ENCODE peak calls at places on chromosomes 4 and X, in nine cellular contexts. One of them, this sample, is unnamed.

GRCh38 chr4:52619591-52619931 is 39.5 kb downstream of the USP46 start:
- DNase-seq in transverse colon: no peak
- DNase-seq in esophagus muscularis mucosa: no peak
- DNase-seq in GM23338: no peak
- DNase-seq in stomach: no peak
- DNase-seq in suprapubic skin: no peak
- DNase-seq in H1: no peak
- DNase-seq in upper lobe of left lung: no peak
- DNase-seq in HCT116: no peak
- DNase-seq in this sample: no peak

GRCh38 chr4:15234101-15234500 is 193.7 kb upstream of the C1QTNF7 start:
- DNase-seq in esophagus muscularis mucosa: no peak
- DNase-seq in suprapubic skin: no peak
- DNase-seq in stomach: no peak
- DNase-seq in HCT116: no peak
- DNase-seq in GM23338: no peak
- DNase-seq in H1: no peak
- DNase-seq in upper lobe of left lung: no peak
- DNase-seq in transverse colon: no peak
- DNase-seq in this sample: no peak

GRCh38 chr4:15238720-15239119 is 189.1 kb upstream of the C1QTNF7 start:
- DNase-seq in upper lobe of left lung: peak; percentile 37
- DNase-seq in suprapubic skin: no peak
- DNase-seq in GM23338: peak; percentile 74
- DNase-seq in transverse colon: no peak
- DNase-seq in esophagus muscularis mucosa: no peak
- DNase-seq in stomach: no peak
- DNase-seq in HCT116: no peak
- DNase-seq in H1: peak; percentile 65
- DNase-seq in this sample: no peak

GRCh38 chrX:111955916-111956315 is 79.9 kb downstream of the TRPC5OS start:
- DNase-seq in suprapubic skin: no peak
- DNase-seq in HCT116: no peak
- DNase-seq in H1: no peak
- DNase-seq in stomach: no peak
- DNase-seq in transverse colon: no peak
- DNase-seq in esophagus muscularis mucosa: no peak
- DNase-seq in GM23338: no peak
- DNase-seq in upper lobe of left lung: no peak
- DNase-seq in this sample: no peak

GRCh38 chr4:55214172-55214571 is 88.8 kb upstream of the KDR start:
- DNase-seq in stomach: no peak
- DNase-seq in suprapubic skin: no peak
- DNase-seq in GM23338: no peak
- DNase-seq in transverse colon: no peak
- DNase-seq in upper lobe of left lung: no peak
- DNase-seq in esophagus muscularis mucosa: no peak
- DNase-seq in H1: no peak
- DNase-seq in HCT116: no peak
- DNase-seq in this sample: no peak

GRCh38 chrX:3393168-3393567 is 46.7 kb upstream of the MXRA5 start:
- DNase-seq in HCT116: no peak
- DNase-seq in GM23338: no peak
- DNase-seq in suprapubic skin: no peak
- DNase-seq in transverse colon: no peak
- DNase-seq in stomach: no peak
- DNase-seq in H1: no peak
- DNase-seq in upper lobe of left lung: no peak
- DNase-seq in esophagus muscularis mucosa: no peak
- DNase-seq in this sample: no peak

GRCh38 chr4:159481936-159482335 is 379.1 kb downstream of the RAPGEF2 start:
- DNase-seq in GM23338: no peak
- DNase-seq in esophagus muscularis mucosa: no peak
- DNase-seq in HCT116: no peak
- DNase-seq in H1: no peak
- DNase-seq in suprapubic skin: no peak
- DNase-seq in stomach: no peak
- DNase-seq in transverse colon: no peak
- DNase-seq in upper lobe of left lung: no peak
- DNase-seq in this sample: no peak

GRCh38 chr4:72970756-72971155 is 98.8 kb downstream of the COX18 start:
- DNase-seq in HCT116: no peak
- DNase-seq in H1: no peak
- DNase-seq in GM23338: no peak
- DNase-seq in suprapubic skin: no peak
- DNase-seq in esophagus muscularis mucosa: no peak
- DNase-seq in stomach: no peak
- DNase-seq in upper lobe of left lung: no peak
- DNase-seq in transverse colon: no peak
- DNase-seq in this sample: no peak

GRCh38 chrX:41981481-41982013 is 58.2 kb upstream of the CASK start:
- DNase-seq in stomach: no peak
- DNase-seq in upper lobe of left lung: no peak
- DNase-seq in esophagus muscularis mucosa: no peak
- DNase-seq in H1: no peak
- DNase-seq in HCT116: no peak
- DNase-seq in transverse colon: no peak
- DNase-seq in suprapubic skin: no peak
- DNase-seq in GM23338: no peak
- DNase-seq in this sample: no peak

GRCh38 chrX:38882894-38883620 is 81.8 kb downstream of the MID1IP1 start:
- DNase-seq in suprapubic skin: no peak
- DNase-seq in stomach: peak; percentile 36
- DNase-seq in H1: no peak
- DNase-seq in transverse colon: no peak
- DNase-seq in HCT116: peak; percentile 48
- DNase-seq in GM23338: no peak
- DNase-seq in upper lobe of left lung: no peak
- DNase-seq in esophagus muscularis mucosa: no peak
- DNase-seq in this sample: no peak

GRCh38 chrX:124028177-124028576 is 66.7 kb downstream of the STAG2 start:
- DNase-seq in suprapubic skin: no peak
- DNase-seq in transverse colon: no peak
- DNase-seq in H1: no peak
- DNase-seq in HCT116: no peak
- DNase-seq in esophagus muscularis mucosa: no peak
- DNase-seq in upper lobe of left lung: no peak
- DNase-seq in stomach: no peak
- DNase-seq in GM23338: no peak
- DNase-seq in this sample: no peak

GRCh38 chr4:111475001-111475400 is 670.3 kb upstream of the FAM241A start:
- DNase-seq in esophagus muscularis mucosa: no peak
- DNase-seq in GM23338: peak; percentile 85
- DNase-seq in stomach: no peak
- DNase-seq in HCT116: peak; percentile 38
- DNase-seq in suprapubic skin: no peak
- DNase-seq in transverse colon: peak; percentile 57
- DNase-seq in H1: peak; percentile 63
- DNase-seq in upper lobe of left lung: no peak
- DNase-seq in this sample: no peak

GRCh38 chrX:41629539-41629938 is 59.2 kb upstream of the GPR34 start:
- DNase-seq in stomach: no peak
- DNase-seq in upper lobe of left lung: no peak
- DNase-seq in GM23338: no peak
- DNase-seq in H1: no peak
- DNase-seq in transverse colon: no peak
- DNase-seq in esophagus muscularis mucosa: no peak
- DNase-seq in HCT116: no peak
- DNase-seq in suprapubic skin: no peak
- DNase-seq in this sample: no peak

GRCh38 chr4:71473541-71474240 is 134.9 kb downstream of the SLC4A4 start:
- DNase-seq in HCT116: no peak
- DNase-seq in upper lobe of left lung: no peak
- DNase-seq in stomach: no peak
- DNase-seq in transverse colon: no peak
- DNase-seq in GM23338: no peak
- DNase-seq in H1: no peak
- DNase-seq in suprapubic skin: no peak
- DNase-seq in esophagus muscularis mucosa: no peak
- DNase-seq in this sample: no peak

GRCh38 chr4:71472946-71473345 is 134.1 kb downstream of the SLC4A4 start:
- DNase-seq in suprapubic skin: no peak
- DNase-seq in H1: no peak
- DNase-seq in esophagus muscularis mucosa: no peak
- DNase-seq in upper lobe of left lung: no peak
- DNase-seq in HCT116: no peak
- DNase-seq in GM23338: no peak
- DNase-seq in stomach: no peak
- DNase-seq in transverse colon: no peak
- DNase-seq in this sample: no peak

GRCh38 chr4:71470547-71470946 is 131.7 kb downstream of the SLC4A4 start:
- DNase-seq in GM23338: no peak
- DNase-seq in transverse colon: no peak
- DNase-seq in esophagus muscularis mucosa: no peak
- DNase-seq in suprapubic skin: no peak
- DNase-seq in HCT116: no peak
- DNase-seq in upper lobe of left lung: no peak
- DNase-seq in stomach: no peak
- DNase-seq in H1: no peak
- DNase-seq in this sample: no peak

GRCh38 chr4:71476240-71476639 is 137.4 kb downstream of the SLC4A4 start:
- DNase-seq in transverse colon: no peak
- DNase-seq in GM23338: no peak
- DNase-seq in upper lobe of left lung: no peak
- DNase-seq in esophagus muscularis mucosa: no peak
- DNase-seq in stomach: no peak
- DNase-seq in H1: no peak
- DNase-seq in suprapubic skin: no peak
- DNase-seq in HCT116: no peak
- DNase-seq in this sample: no peak
- TF ChIP-seq POLR2AphosphoS5 in transverse colon: no peak
- TF ChIP-seq POLR2AphosphoS5 in GM23338: no peak
- TF ChIP-seq POLR2AphosphoS5 in upper lobe of left lung: no peak
- TF ChIP-seq POLR2AphosphoS5 in esophagus muscularis mucosa: no peak
- TF ChIP-seq POLR2AphosphoS5 in stomach: no peak
- TF ChIP-seq POLR2AphosphoS5 in H1: no peak
- TF ChIP-seq POLR2AphosphoS5 in suprapubic skin: no peak
- TF ChIP-seq POLR2AphosphoS5 in HCT116: no peak
- TF ChIP-seq POLR2AphosphoS5 in this sample: no peak

DNA sequence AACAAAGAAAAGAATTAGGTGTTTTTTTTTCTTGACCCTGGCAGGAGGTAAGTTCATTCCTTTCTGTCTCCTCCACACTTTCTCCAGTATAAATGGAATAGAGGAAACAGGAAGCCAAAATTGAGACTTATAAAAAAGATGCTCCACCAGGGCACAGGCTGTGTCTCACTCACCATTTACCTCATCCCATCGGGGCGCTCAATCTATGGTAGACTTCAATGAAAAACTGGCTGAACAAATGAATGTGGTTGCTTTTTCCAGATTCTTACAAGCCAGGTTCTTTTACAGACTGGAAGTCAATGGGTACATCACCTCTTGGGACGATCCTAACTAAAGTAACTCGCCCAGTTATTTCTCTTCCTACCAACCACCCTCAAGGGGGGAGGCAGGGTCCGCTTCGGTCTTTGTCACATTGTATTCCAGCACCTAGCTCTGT is 685 bp downstream of the COMMD8 start:
- DNase-seq in upper lobe of left lung: no peak
- DNase-seq in H1: no peak
- DNase-seq in HCT116: no peak
- DNase-seq in stomach: no peak
- DNase-seq in transverse colon: no peak
- DNase-seq in GM23338: no peak
- DNase-seq in suprapubic skin: no peak
- DNase-seq in esophagus muscularis mucosa: no peak
- DNase-seq in this sample: no peak
- H3K4me1 ChIP-seq in upper lobe of left lung: peaks cover 19% of the 10 kb centered on the region
- H3K4me1 ChIP-seq in H1: peaks cover 6% of the 10 kb centered on the region
- H3K4me1 ChIP-seq in HCT116: peaks cover 17% of the 10 kb centered on the region
- H3K4me1 ChIP-seq in stomach: peaks cover 10% of the 10 kb centered on the region
- H3K4me1 ChIP-seq in transverse colon: peaks cover 10% of the 10 kb centered on the region
- H3K4me1 ChIP-seq in GM23338: no peaks in the 10 kb centered on the region
- H3K4me1 ChIP-seq in suprapubic skin: peaks cover 17% of the 10 kb centered on the region
- H3K4me1 ChIP-seq in esophagus muscularis mucosa: peaks cover 7% of the 10 kb centered on the region
- H3K4me1 ChIP-seq in this sample: peaks cover 4% of the 10 kb centered on the region

DNA sequence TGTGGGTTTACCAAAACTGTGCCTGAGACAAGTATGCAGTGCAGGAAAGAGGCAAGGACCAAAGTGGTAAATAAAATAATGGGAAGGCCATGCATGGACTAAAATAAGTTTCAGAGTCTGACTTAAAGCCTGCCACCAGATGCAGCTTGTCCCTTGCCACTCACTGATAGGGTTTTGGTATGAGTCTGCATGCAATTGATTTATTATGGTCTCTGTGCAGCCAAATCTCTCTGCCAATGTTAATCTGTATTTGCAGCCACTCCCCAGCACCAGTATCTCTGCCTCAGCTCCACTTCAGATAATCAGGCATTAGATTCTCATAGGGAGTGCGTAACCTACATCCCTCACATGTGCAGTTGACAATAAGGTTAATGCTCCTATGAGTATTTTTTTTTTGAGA is 5.5 kb upstream of the FGF2 start:
- DNase-seq in transverse colon: no peak
- DNase-seq in HCT116: no peak
- DNase-seq in suprapubic skin: no peak
- DNase-seq in stomach: no peak
- DNase-seq in GM23338: no peak
- DNase-seq in esophagus muscularis mucosa: no peak
- DNase-seq in upper lobe of left lung: no peak
- DNase-seq in H1: no peak
- DNase-seq in this sample: no peak
- TF ChIP-seq POLR2AphosphoS5 in transverse colon: no peak
- TF ChIP-seq POLR2AphosphoS5 in HCT116: no peak
- TF ChIP-seq POLR2AphosphoS5 in suprapubic skin: no peak
- TF ChIP-seq POLR2AphosphoS5 in stomach: no peak
- TF ChIP-seq POLR2AphosphoS5 in GM23338: no peak
- TF ChIP-seq POLR2AphosphoS5 in esophagus muscularis mucosa: no peak
- TF ChIP-seq POLR2AphosphoS5 in upper lobe of left lung: no peak
- TF ChIP-seq POLR2AphosphoS5 in H1: no peak
- TF ChIP-seq POLR2AphosphoS5 in this sample: no peak

GRCh38 chr4:30756553-30756952 is 36.4 kb downstream of the PCDH7 start:
- DNase-seq in stomach: no peak
- DNase-seq in HCT116: no peak
- DNase-seq in H1: no peak
- DNase-seq in GM23338: no peak
- DNase-seq in transverse colon: no peak
- DNase-seq in suprapubic skin: no peak
- DNase-seq in esophagus muscularis mucosa: no peak
- DNase-seq in upper lobe of left lung: no peak
- DNase-seq in this sample: no peak

GRCh38 chr4:30760560-30760959 is 40.4 kb downstream of the PCDH7 start:
- DNase-seq in stomach: no peak
- DNase-seq in HCT116: no peak
- DNase-seq in transverse colon: no peak
- DNase-seq in H1: no peak
- DNase-seq in esophagus muscularis mucosa: no peak
- DNase-seq in suprapubic skin: no peak
- DNase-seq in upper lobe of left lung: no peak
- DNase-seq in GM23338: no peak
- DNase-seq in this sample: no peak

GRCh38 chr4:30754021-30754420 is 33.9 kb downstream of the PCDH7 start:
- DNase-seq in stomach: no peak
- DNase-seq in GM23338: no peak
- DNase-seq in suprapubic skin: no peak
- DNase-seq in H1: no peak
- DNase-seq in esophagus muscularis mucosa: no peak
- DNase-seq in HCT116: peak; percentile 77
- DNase-seq in transverse colon: no peak
- DNase-seq in upper lobe of left lung: no peak
- DNase-seq in this sample: no peak

GRCh38 chr4:30755306-30755705 is 35.1 kb downstream of the PCDH7 start:
- DNase-seq in stomach: no peak
- DNase-seq in GM23338: no peak
- DNase-seq in esophagus muscularis mucosa: no peak
- DNase-seq in transverse colon: no peak
- DNase-seq in upper lobe of left lung: no peak
- DNase-seq in suprapubic skin: no peak
- DNase-seq in HCT116: no peak
- DNase-seq in H1: no peak
- DNase-seq in this sample: no peak

GRCh38 chr4:30757357-30757756 is 37.2 kb downstream of the PCDH7 start:
- DNase-seq in transverse colon: no peak
- DNase-seq in esophagus muscularis mucosa: no peak
- DNase-seq in suprapubic skin: no peak
- DNase-seq in H1: no peak
- DNase-seq in GM23338: no peak
- DNase-seq in upper lobe of left lung: no peak
- DNase-seq in stomach: no peak
- DNase-seq in HCT116: peak; percentile 98
- DNase-seq in this sample: no peak
- H3K4me1 ChIP-seq in transverse colon: no peaks in the 10 kb centered on the region
- H3K4me1 ChIP-seq in esophagus muscularis mucosa: peaks cover 52% of the 10 kb centered on the region
- H3K4me1 ChIP-seq in suprapubic skin: no peaks in the 10 kb centered on the region
- H3K4me1 ChIP-seq in H1: no peaks in the 10 kb centered on the region
- H3K4me1 ChIP-seq in GM23338: no peaks in the 10 kb centered on the region
- H3K4me1 ChIP-seq in upper lobe of left lung: no peaks in the 10 kb centered on the region
- H3K4me1 ChIP-seq in stomach: peaks cover 11% of the 10 kb centered on the region
- H3K4me1 ChIP-seq in HCT116: peaks cover 97% of the 10 kb centered on the region
- H3K4me1 ChIP-seq in this sample: no peaks in the 10 kb centered on the region

This sample was measured in spleen.